ENCODE peak calls at places on chromosomes 5 and 9, in ten cellular contexts. Q is body of pancreas, J is ascending aorta, N is sigmoid colon, K is cardiac muscle cell, F is fibroblast of lung, D is upper lobe of right lung, Z is IMR-90, X is uterus, V is right lobe of liver. A is an unnamed sample.
A peak's percentile ranks its signal among the peaks of the same experiment; 100 is the strongest.

GRCh38 chr5:80688648-80689420 is 34.1 kb upstream of the DHFR start:
- DNase-seq in Q (no peak), J (no peak), N (no peak), K (no peak), F (no peak), D (no peak), Z (no peak), X (no peak), V (no peak), A (no peak)

GRCh38 chr5:97832645-97833296 is 649.7 kb upstream of the RIOK2 start:
- DNase-seq in Q (no peak), J (no peak), N (no peak), K (no peak), F (no peak), D (no peak), Z (no peak), X (no peak), V (no peak), A (no peak)

GRCh38 chr9:137783521-137783920 is 94.1 kb upstream of the CACNA1B start:
- DNase-seq in Q (no peak), J (no peak), N (peak; percentile 52), K (no peak), F (no peak), D (peak; percentile 48), Z (no peak), X (no peak), V (no peak), A (no peak)

GRCh38 chr5:2136728-2137333 is 254.1 kb upstream of the IRX4 start:
- DNase-seq in Q (no peak), J (no peak), N (no peak), K (no peak), F (no peak), D (no peak), Z (no peak), X (no peak), V (no peak), A (no peak)

GRCh38 chr5:53419247-53419646 is 61.2 kb upstream of the FST start:
- DNase-seq in Q (no peak), J (no peak), N (no peak), K (peak; percentile 89), F (peak; percentile 91), D (no peak), Z (peak; percentile 93), X (no peak), V (no peak), A (no peak)

GRCh38 chr9:84723426-84723825 is 53.9 kb downstream of the NTRK2 start:
- DNase-seq in Q (no peak), J (no peak), N (no peak), K (no peak), F (no peak), D (no peak), Z (no peak), X (no peak), V (no peak), A (no peak)

GRCh38 chr5:125528881-125529280 is 782.4 kb upstream of the ZNF608 start:
- DNase-seq in Q (no peak), J (no peak), N (no peak), K (no peak), F (no peak), D (no peak), Z (peak; percentile 15), X (no peak), V (no peak), A (no peak)

GRCh38 chr9:32738501-32739172 is 44.7 kb upstream of the TMEM215 start:
- DNase-seq in Q (no peak), J (no peak), N (no peak), K (no peak), F (no peak), D (no peak), Z (no peak), X (no peak), V (no peak), A (no peak)

GRCh38 chr9:32705059-32705458 is 69.6 kb upstream of the TAF1L start:
- DNase-seq in Q (no peak), J (no peak), N (no peak), K (no peak), F (no peak), D (no peak), Z (peak; percentile 38), X (no peak), V (no peak), A (no peak)

GRCh38 chr5:15834596-15835245 is 334.7 kb downstream of the FBXL7 start:
- DNase-seq in Q (no peak), J (no peak), N (no peak), K (peak; percentile 68), F (peak; percentile 89), D (no peak), Z (peak; percentile 91), X (no peak), V (no peak), A (no peak)

GRCh38 chr9:132983814-132984201 is 5.3 kb downstream of the GFI1B start:
- DNase-seq in Q (no peak), J (no peak), N (no peak), K (no peak), F (no peak), D (no peak), Z (no peak), X (no peak), V (no peak), A (no peak)

GRCh38 chr9:35829084-35829763 is at the start of gene TMEM8B:
- DNase-seq in Q (peak; percentile 100), J (peak; percentile 90), N (peak; percentile 99), K (peak; percentile 94), F (peak; percentile 89), D (peak; percentile 98), Z (peak; percentile 83), X (peak; percentile 94), V (peak; percentile 97), A (peak; percentile 90)

GRCh38 chr9:136740971-136741884 is 1.5 kb downstream of the LCN10 start:
- DNase-seq in Q (peak; percentile 67), J (no peak), N (no peak), K (peak; percentile 48), F (peak; percentile 51), D (no peak), Z (peak; percentile 34), X (no peak), V (no peak), A (no peak)

GRCh38 chr5:107389130-107389553 is 281.6 kb downstream of the EFNA5 start:
- DNase-seq in Q (no peak), J (no peak), N (no peak), K (peak; percentile 75), F (peak; percentile 57), D (no peak), Z (peak; percentile 54), X (no peak), V (no peak), A (no peak)

GRCh38 chr9:104227108-104227507 is 133.0 kb downstream of the SMC2 start:
- DNase-seq in Q (no peak), J (no peak), N (no peak), K (peak; percentile 51), F (peak; percentile 0), D (no peak), Z (no peak), X (no peak), V (no peak), A (no peak)

GRCh38 chr9:136050266-136050705 is 44.8 kb downstream of the NACC2 start:
- DNase-seq in Q (no peak), J (no peak), N (peak; percentile 70), K (no peak), F (no peak), D (no peak), Z (no peak), X (no peak), V (no peak), A (no peak)

DNA sequence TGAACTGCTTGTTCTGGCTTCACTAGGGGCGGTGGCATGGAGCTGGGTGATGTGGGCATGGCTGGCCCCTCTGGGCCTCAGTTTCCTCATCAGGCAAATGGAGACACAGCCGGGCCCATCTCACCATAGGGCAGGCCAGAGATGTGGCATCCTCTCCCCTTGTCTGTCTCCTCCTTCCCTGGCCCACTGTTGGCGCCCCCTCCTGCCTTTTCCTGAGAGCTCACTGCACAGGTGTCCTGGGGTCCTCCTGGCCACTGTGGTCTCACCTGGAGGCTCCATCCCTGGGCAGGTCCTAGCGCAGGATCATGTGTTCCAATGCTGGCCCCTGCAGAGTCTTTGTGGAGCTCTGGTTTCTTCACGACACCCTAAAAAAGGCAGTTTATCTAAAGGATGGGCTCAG is 53.5 kb downstream of the NEK6 start:
- DNase-seq in Q (no peak), J (no peak), N (no peak), K (no peak), F (no peak), D (no peak), Z (no peak), X (no peak), V (no peak), A (no peak)
- TF ChIP-seq CTCF in Q (no peak), J (no peak), N (no peak), K (no peak), F (no peak), D (no peak), Z (no peak), X (no peak), V (no peak), A (no peak)

DNA sequence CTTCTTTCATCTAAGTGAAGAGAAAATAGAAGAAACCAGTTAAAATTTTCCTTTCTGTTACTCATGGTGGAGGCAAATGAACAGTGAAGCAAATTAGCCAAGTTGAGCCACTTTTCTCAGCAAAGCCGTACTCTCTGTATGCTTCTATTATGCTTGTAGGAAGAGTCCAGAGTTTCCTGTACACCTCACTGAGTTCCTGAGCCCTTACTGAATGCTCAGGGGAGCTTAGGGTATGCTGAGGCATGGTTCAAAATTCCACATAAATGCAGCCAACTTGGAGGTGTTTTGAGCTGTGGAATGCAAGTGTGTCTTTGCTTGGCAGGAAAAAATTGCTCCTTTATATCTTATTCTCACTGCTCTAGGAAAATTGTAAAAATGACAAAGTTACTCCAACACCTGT is 91.8 kb downstream of the FEM1C start:
- DNase-seq in Q (no peak), J (no peak), N (no peak), K (peak; percentile 31), F (no peak), D (no peak), Z (no peak), X (no peak), V (no peak), A (no peak)
- H3K27ac ChIP-seq in Q (peak overlapping the region; percentile 77), J (no peak overlapping the region), N (no peak overlapping the region), K (no peak overlapping the region), F (no peak overlapping the region), D (no peak overlapping the region), Z (no peak overlapping the region), X (no peak overlapping the region), V (no peak overlapping the region), A (no peak overlapping the region)

DNA sequence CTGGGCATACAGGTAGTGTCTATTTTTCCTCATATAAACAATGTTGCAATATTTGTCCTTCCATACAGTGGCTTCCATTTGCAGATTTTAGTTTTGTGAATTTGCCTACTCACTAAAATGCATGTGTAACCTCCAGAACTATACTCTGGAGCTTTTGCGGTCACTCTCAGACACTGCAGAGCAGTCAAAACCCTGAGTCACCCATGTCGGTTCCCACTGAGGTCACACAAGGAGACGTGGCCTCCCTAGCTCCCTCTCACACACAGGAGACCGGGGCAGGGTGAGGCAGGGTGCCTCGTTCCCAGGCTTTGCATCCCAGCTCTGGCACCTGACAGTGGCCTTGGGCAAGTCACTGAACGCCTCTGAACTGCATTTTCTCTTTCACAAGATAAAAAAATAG is 55.5 kb upstream of the ZNF354A start:
- DNase-seq in Q (no peak), J (no peak), N (peak; percentile 21), K (no peak), F (no peak), D (peak; percentile 20), Z (no peak), X (no peak), V (no peak), A (no peak)
- H3K9me3 ChIP-seq in Q (no peaks in the 10 kb centered on the region), J (no peaks in the 10 kb centered on the region), N (no peaks in the 10 kb centered on the region), K (no peaks in the 10 kb centered on the region), F (no peaks in the 10 kb centered on the region), D (no peaks in the 10 kb centered on the region), Z (peaks cover 52% of the 10 kb centered on the region), X (no peaks in the 10 kb centered on the region), V (no peaks in the 10 kb centered on the region), A (no peaks in the 10 kb centered on the region)

GRCh38 chr5:102223542-102224444 is 72.3 kb downstream of the SLCO4C1 start:
- DNase-seq in Q (no peak), J (no peak), N (no peak), K (peak; percentile 32), F (peak; percentile 33), D (no peak), Z (peak; percentile 2), X (no peak), V (no peak), A (no peak)
- TF ChIP-seq CTCF in Q (peak; percentile 74), J (peak; percentile 38), N (peak; percentile 32), K (peak; percentile 46), F (peak; percentile 50), D (peak; percentile 63), Z (peak; percentile 48), X (no peak), V (peak; percentile 64), A (peak; percentile 76)